ENCODE peak calls at places on chromosomes 5 and 9, in ten cellular contexts. X, G, D, L, C, S, V, F, A and W are unnamed samples.

GRCh38 chr5:168612123-168612522 is 33.0 kb upstream of the PANK3 start:
- DNase-seq in X (no peak), G (no peak), D (no peak), L (no peak), C (no peak), S (no peak), V (no peak), F (no peak), A (no peak), W (no peak)

GRCh38 chr9:126380447-126380846 is 53.8 kb downstream of the MVB12B start:
- DNase-seq in X (no peak), G (no peak), D (no peak), L (peak), C (no peak), S (no peak), V (no peak), F (no peak), A (no peak), W (no peak)

GRCh38 chr5:2756211-2756746 is 4.8 kb upstream of the IRX2 start:
- DNase-seq in X (no peak), G (no peak), D (no peak), L (no peak), C (no peak), S (no peak), V (no peak), F (no peak), A (peak), W (no peak)

GRCh38 chr5:45578270-45578669 is 117.9 kb downstream of the HCN1 start:
- DNase-seq in X (no peak), G (peak), D (no peak), L (no peak), C (no peak), S (no peak), V (no peak), F (no peak), A (peak), W (no peak)

GRCh38 chr9:89428901-89429890 is 68.7 kb downstream of the SEMA4D start:
- DNase-seq in X (peak), G (no peak), D (no peak), L (no peak), C (no peak), S (no peak), V (no peak), F (no peak), A (peak), W (peak)

GRCh38 chr5:52880541-52880940 is 92.8 kb downstream of the ITGA1 start:
- DNase-seq in X (no peak), G (no peak), D (no peak), L (no peak), C (no peak), S (no peak), V (no peak), F (no peak), A (no peak), W (no peak)

GRCh38 chr5:132269635-132270344 is 12.3 kb downstream of the PDLIM4 start:
- DNase-seq in X (peak), G (no peak), D (no peak), L (peak), C (no peak), S (no peak), V (no peak), F (no peak), A (no peak), W (no peak)

GRCh38 chr5:129135633-129136032 is 41.1 kb downstream of the ISOC1 start:
- DNase-seq in X (no peak), G (no peak), D (no peak), L (no peak), C (peak), S (no peak), V (no peak), F (peak), A (peak), W (no peak)

GRCh38 chr5:44542470-44542869 is 153.2 kb upstream of the FGF10 start:
- DNase-seq in X (no peak), G (no peak), D (no peak), L (no peak), C (no peak), S (no peak), V (no peak), F (no peak), A (no peak), W (no peak)

GRCh38 chr9:89553451-89554020 is 51.3 kb upstream of the GADD45G start:
- DNase-seq in X (no peak), G (no peak), D (no peak), L (peak), C (peak), S (no peak), V (no peak), F (no peak), A (no peak), W (no peak)

GRCh38 chr5:120803282-120803681 is 339.2 kb downstream of the PRR16 start:
- DNase-seq in X (no peak), G (no peak), D (no peak), L (no peak), C (peak), S (no peak), V (no peak), F (no peak), A (no peak), W (no peak)

GRCh38 chr9:19049872-19050636 is 827 bp downstream of the RRAGA start:
- DNase-seq in X (no peak), G (no peak), D (no peak), L (no peak), C (no peak), S (peak), V (no peak), F (no peak), A (no peak), W (no peak)

GRCh38 chr9:126806336-126806735 is 1.5 kb downstream of the ZBTB43 start:
- DNase-seq in X (no peak), G (no peak), D (no peak), L (no peak), C (no peak), S (no peak), V (no peak), F (no peak), A (no peak), W (no peak)

DNA sequence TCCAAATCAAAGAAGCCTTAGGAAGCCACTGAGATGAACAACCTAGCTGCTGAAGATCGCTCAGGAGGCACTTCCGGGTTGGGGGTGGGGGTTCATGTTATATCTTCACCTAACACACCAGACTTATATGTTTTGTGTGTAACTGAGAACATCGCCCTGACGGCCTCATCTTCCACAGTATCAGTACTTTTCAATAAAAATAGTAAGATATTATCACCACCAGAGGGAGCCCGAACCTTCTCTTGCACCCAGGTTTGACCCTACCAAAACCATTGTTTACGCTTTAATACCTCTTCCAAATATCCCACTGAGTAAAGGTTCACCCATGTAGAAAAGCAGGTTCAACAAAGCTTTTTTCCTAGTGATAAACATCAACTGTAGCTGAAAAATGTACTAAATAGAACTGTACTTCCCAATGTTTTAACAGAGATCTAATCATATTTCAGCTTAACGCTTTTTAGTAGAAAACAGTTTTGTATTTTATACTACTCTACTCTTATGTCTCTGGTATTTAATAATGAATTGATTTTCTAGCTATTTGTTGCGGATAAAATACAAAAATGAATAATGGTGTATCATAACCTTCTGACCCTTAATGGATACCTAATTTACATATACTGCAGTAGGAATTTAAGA is 244.0 kb downstream of the EPB41L4A start:
- DNase-seq in X (no peak), G (peak), D (no peak), L (no peak), C (peak), S (peak), V (no peak), F (peak), A (peak), W (peak)
- TF ChIP-seq CTCF in X (peak), G (peak), D (peak), L (peak), C (peak), S (peak), V (peak), F (peak), A (peak), W (peak)

GRCh38 chr5:322942-323879 is 1.7 kb downstream of the AHRR start:
- DNase-seq in X (no peak), G (no peak), D (no peak), L (no peak), C (no peak), S (no peak), V (no peak), F (no peak), A (no peak), W (no peak)

GRCh38 chr5:322281-322941 is 897 bp downstream of the AHRR start:
- DNase-seq in X (no peak), G (no peak), D (no peak), L (no peak), C (no peak), S (no peak), V (no peak), F (no peak), A (no peak), W (no peak)

GRCh38 chr5:321726-322251 is 275 bp downstream of the AHRR start:
- DNase-seq in X (no peak), G (no peak), D (no peak), L (no peak), C (no peak), S (no peak), V (no peak), F (no peak), A (no peak), W (no peak)

GRCh38 chr5:320524-321232 is 836 bp upstream of the AHRR start:
- DNase-seq in X (no peak), G (no peak), D (no peak), L (no peak), C (no peak), S (no peak), V (no peak), F (no peak), A (no peak), W (no peak)

GRCh38 chr5:321233-321725 is at the start of gene AHRR:
- DNase-seq in X (no peak), G (no peak), D (no peak), L (no peak), C (peak), S (no peak), V (no peak), F (peak), A (peak), W (no peak)
- H3K4me3 ChIP-seq in X (peak), G (no peak), D (peak), L (peak), C (peak), S (peak), V (peak), F (peak), A (peak), W (peak)

GRCh38 chr9:92342825-92343488 is 17.2 kb downstream of the CENPP start:
- DNase-seq in X (no peak), G (no peak), D (no peak), L (no peak), C (no peak), S (no peak), V (no peak), F (no peak), A (no peak), W (no peak)
- TF ChIP-seq CTCF in X (no peak), G (peak), D (no peak), L (peak), C (no peak), S (no peak), V (no peak), F (no peak), A (peak), W (no peak)

GRCh38 chr9:98253563-98253962 is 1.9 kb downstream of the TBC1D2 start:
- DNase-seq in X (no peak), G (no peak), D (no peak), L (no peak), C (no peak), S (no peak), V (no peak), F (no peak), A (no peak), W (no peak)

GRCh38 chr9:98254236-98255063 is 999 bp downstream of the TBC1D2 start:
- DNase-seq in X (no peak), G (no peak), D (no peak), L (no peak), C (no peak), S (no peak), V (no peak), F (no peak), A (no peak), W (no peak)

GRCh38 chr9:98248737-98249474 is 6.5 kb downstream of the TBC1D2 start:
- DNase-seq in X (no peak), G (peak), D (no peak), L (peak), C (no peak), S (peak), V (no peak), F (no peak), A (peak), W (no peak)

GRCh38 chr9:98249774-98250173 is 5.7 kb downstream of the TBC1D2 start:
- DNase-seq in X (no peak), G (peak), D (no peak), L (no peak), C (no peak), S (no peak), V (no peak), F (no peak), A (no peak), W (no peak)

GRCh38 chr9:98251554-98251953 is 3.9 kb downstream of the TBC1D2 start:
- DNase-seq in X (no peak), G (peak), D (no peak), L (no peak), C (no peak), S (peak), V (no peak), F (no peak), A (peak), W (no peak)
- H3K4me3 ChIP-seq in X (no peak), G (peak), D (no peak), L (no peak), C (no peak), S (no peak), V (no peak), F (no peak), A (no peak), W (no peak)

GRCh38 chr5:98454904-98455303 is 318.6 kb upstream of the RGMB start:
- DNase-seq in X (no peak), G (peak), D (peak), L (no peak), C (no peak), S (peak), V (no peak), F (no peak), A (peak), W (no peak)
- TF ChIP-seq CTCF in X (no peak), G (no peak), D (peak), L (no peak), C (no peak), S (peak), V (no peak), F (no peak), A (peak), W (no peak)

DNA sequence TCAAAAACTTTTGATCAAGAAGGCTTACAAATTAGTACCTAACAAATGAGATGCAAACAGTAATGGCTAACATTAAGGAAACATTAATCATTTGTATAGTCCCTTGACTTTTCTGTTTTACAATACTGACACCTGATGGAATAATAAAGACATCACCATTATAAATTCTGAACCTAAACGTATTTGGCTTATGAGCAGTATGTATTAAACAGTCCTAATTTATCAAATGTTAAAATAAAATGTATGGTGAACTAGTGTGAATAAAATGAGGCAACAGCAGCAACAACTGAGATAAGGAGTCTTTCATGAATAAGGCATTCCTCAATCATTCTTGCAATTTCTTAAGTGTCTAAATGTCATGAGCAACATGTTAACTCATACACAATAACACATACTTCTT is 6.0 kb downstream of the PUM3 start:
- DNase-seq in X (no peak), G (no peak), D (no peak), L (no peak), C (no peak), S (no peak), V (no peak), F (no peak), A (peak), W (no peak)
- H3K4me3 ChIP-seq in X (no peak), G (no peak), D (no peak), L (peak), C (no peak), S (no peak), V (no peak), F (no peak), A (peak), W (no peak)